ENCODE peak calls at places on chromosomes 1 and 21, in seven cellular contexts. W is activated CD4-positive, alpha-beta T cell treated with anti-CD3 and anti-CD28 coated beads, Interleukin-2, amount 10 ng/mL, durations not matched to agents 7 days and 5 days; M is fibroblast of the conjunctiva; A is cardiac fibroblast; E is upper lobe of right lung; P is EL; O is stimulated activated CD8-positive, alpha-beta memory T cell treated with anti-CD3 and anti-CD28 coated beads, Interleukin-7, amount 100 ng/mL, for 1 hour. Z is an unnamed sample.

GRCh38 chr1:106502659-106503058 is 553.8 kb upstream of the PRMT6 start:
- DNase-seq in E (no peak), P (no peak), M (no peak), W (no peak), O (no peak), A (no peak), Z (no peak)

GRCh38 chr1:230717251-230717650 is 3.3 kb upstream of the AGT start:
- DNase-seq in W (no peak), E (no peak), M (no peak), A (no peak), P (no peak), O (no peak), Z (peak)

GRCh38 chr1:223706077-223706988 is 6.0 kb upstream of the CAPN2 start:
- DNase-seq in E (no peak), A (peak), P (peak), M (peak), W (no peak), O (no peak), Z (peak)

GRCh38 chr1:56434659-56435202 is 144.6 kb downstream of the PLPP3 start:
- DNase-seq in E (no peak), O (no peak), A (no peak), P (no peak), W (no peak), M (no peak), Z (no peak)

GRCh38 chr21:18468775-18469174 is 65.2 kb upstream of the TMPRSS15 start:
- DNase-seq in A (no peak), P (no peak), O (no peak), W (no peak), E (no peak), M (no peak), Z (no peak)

GRCh38 chr21:32467291-32467690 is 54.8 kb downstream of the EVA1C start:
- DNase-seq in W (no peak), M (no peak), P (no peak), O (no peak), E (peak), A (no peak), Z (no peak)

GRCh38 chr1:235954306-235955283 is 87.9 kb upstream of the LYST start:
- DNase-seq in M (no peak), A (peak), E (peak), W (peak), O (no peak), P (peak), Z (no peak)

GRCh38 chr1:3671371-3672180 is 19.3 kb downstream of the TP73 start:
- DNase-seq in M (no peak), W (no peak), E (peak), P (no peak), A (no peak), O (no peak), Z (no peak)

GRCh38 chr1:89884718-89885596 is 64.1 kb downstream of the LRRC8D start:
- DNase-seq in A (peak), E (no peak), P (peak), M (no peak), W (no peak), O (no peak), Z (peak)

GRCh38 chr1:216836316-216836715 is 113.1 kb upstream of the ESRRG start:
- DNase-seq in M (no peak), A (no peak), P (no peak), E (no peak), O (no peak), W (no peak), Z (no peak)

GRCh38 chr1:228455715-228456114 is 31.5 kb upstream of the RNF187 start:
- DNase-seq in E (no peak), M (no peak), W (no peak), A (no peak), P (no peak), O (no peak), Z (no peak)